ENCODE peak calls at places on chromosomes 12 and 14, in seven cellular contexts. Q, L, A, B, D, F and T are unnamed samples.
A peak's percentile ranks its signal among the peaks of the same experiment; 100 is the strongest.

GRCh38 chr12:51531982-51532497 is 59.0 kb upstream of the SCN8A start:
- DNase-seq in D (peak; percentile 80), L (peak; percentile 90), Q (peak; percentile 76), A (peak; percentile 79), F (peak; percentile 24), B (peak; percentile 80), T (peak; percentile 92)

GRCh38 chr14:45133683-45134050 is 614 bp downstream of the FKBP3 start:
- DNase-seq in F (no peak), D (no peak), L (no peak), B (no peak), A (no peak), Q (no peak), T (no peak)

GRCh38 chr12:124520896-124521295 is 46.5 kb downstream of the NCOR2 start:
- DNase-seq in F (no peak), B (no peak), L (no peak), A (no peak), Q (no peak), D (no peak), T (no peak)

GRCh38 chr12:94242871-94243270 is 94.5 kb downstream of the PLXNC1 start:
- DNase-seq in D (no peak), A (no peak), Q (no peak), L (no peak), B (no peak), F (no peak), T (no peak)

GRCh38 chr14:104708606-104709268 is 15.3 kb upstream of the ADSS1 start:
- DNase-seq in F (no peak), B (peak; percentile 97), D (peak; percentile 76), A (peak; percentile 91), Q (peak; percentile 39), L (peak; percentile 96), T (peak; percentile 90)

GRCh38 chr14:71803539-71804260 is 128.5 kb upstream of the RGS6 start:
- DNase-seq in B (no peak), D (no peak), L (no peak), F (no peak), A (peak; percentile 10), Q (peak; percentile 68), T (no peak)

GRCh38 chr12:84911331-84912190 is 1.0 kb downstream of the SLC6A15 start:
- DNase-seq in L (peak; percentile 88), F (no peak), D (no peak), A (peak; percentile 67), B (peak; percentile 77), Q (peak; percentile 56), T (peak; percentile 94)

GRCh38 chr12:95201056-95201670 is 16.1 kb downstream of the FGD6 start:
- DNase-seq in A (peak; percentile 57), L (no peak), F (no peak), Q (peak; percentile 64), B (no peak), D (no peak), T (no peak)

GRCh38 chr14:105123266-105123665 is 45.3 kb downstream of the JAG2 start:
- DNase-seq in F (no peak), B (no peak), A (no peak), L (no peak), Q (no peak), D (no peak), T (no peak)

GRCh38 chr12:57464569-57464968 is 5.0 kb downstream of the GLI1 start:
- DNase-seq in B (no peak), D (no peak), Q (no peak), L (no peak), A (no peak), F (no peak), T (no peak)

GRCh38 chr14:93103392-93104080 is 12.2 kb downstream of the ITPK1 start:
- DNase-seq in Q (no peak), L (no peak), F (peak; percentile 72), D (no peak), B (peak; percentile 9), A (no peak), T (no peak)

GRCh38 chr14:24132061-24132685 is 1.7 kb downstream of the FITM1 start:
- DNase-seq in L (no peak), B (no peak), A (no peak), F (no peak), Q (no peak), D (no peak), T (no peak)

GRCh38 chr12:117408161-117408791 is 46.9 kb upstream of the NOS1 start:
- DNase-seq in A (no peak), B (peak; percentile 43), F (no peak), Q (no peak), D (no peak), L (peak; percentile 56), T (no peak)

GRCh38 chr14:60064491-60065072 is 27.1 kb upstream of the PCNX4 start:
- DNase-seq in L (no peak), Q (peak; percentile 55), B (peak; percentile 20), D (no peak), F (peak; percentile 15), A (peak; percentile 3), T (no peak)

GRCh38 chr14:36313206-36313605 is 7.2 kb downstream of the MBIP start:
- DNase-seq in Q (no peak), D (no peak), F (no peak), B (no peak), A (no peak), L (no peak), T (no peak)

GRCh38 chr12:115245005-115245404 is 561.0 kb upstream of the TBX3 start:
- DNase-seq in B (no peak), L (no peak), A (no peak), Q (no peak), D (no peak), F (no peak), T (no peak)

GRCh38 chr12:28104893-28105864 is 85.1 kb upstream of the CCDC91 start:
- DNase-seq in A (no peak), F (no peak), D (no peak), B (no peak), Q (no peak), L (no peak), T (no peak)

GRCh38 chr12:3158851-3159465 is 81.8 kb downstream of the TSPAN9 start:
- DNase-seq in B (no peak), D (no peak), F (no peak), A (no peak), Q (peak; percentile 75), L (no peak), T (no peak)
- TF ChIP-seq USF2 in B (no peak), D (no peak), F (no peak), A (no peak), Q (no peak), L (no peak), T (no peak)

GRCh38 chr14:70672328-70672675 is 30.6 kb downstream of the TTC9 start:
- DNase-seq in F (no peak), L (no peak), B (no peak), Q (no peak), A (no peak), D (no peak), T (no peak)
- TF ChIP-seq USF2 in F (no peak), L (no peak), B (no peak), Q (no peak), A (no peak), D (no peak), T (no peak)

DNA sequence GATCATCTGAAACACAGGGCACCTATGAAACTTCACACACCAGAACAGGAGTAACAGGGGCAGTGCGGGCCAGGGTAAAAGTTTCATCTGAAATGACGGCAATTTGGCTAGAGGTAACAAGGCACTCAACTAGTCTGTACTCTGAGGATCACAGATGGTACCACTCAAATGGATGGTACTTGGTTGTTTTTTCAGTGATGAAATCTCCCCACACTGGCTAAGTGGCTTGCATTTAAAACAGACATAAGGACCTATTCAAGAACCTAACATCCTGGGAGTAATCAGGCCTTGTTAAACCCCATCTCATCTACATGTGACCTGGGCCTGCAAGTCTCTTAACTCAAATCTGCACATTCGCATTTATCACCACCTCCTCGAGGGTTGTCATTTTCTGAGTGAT is 90.8 kb downstream of the PRKAB1 start:
- DNase-seq in A (no peak), L (no peak), B (no peak), F (no peak), D (no peak), Q (no peak), T (no peak)
- TF ChIP-seq USF2 in A (no peak), L (no peak), B (no peak), F (no peak), D (no peak), Q (no peak), T (no peak)

DNA sequence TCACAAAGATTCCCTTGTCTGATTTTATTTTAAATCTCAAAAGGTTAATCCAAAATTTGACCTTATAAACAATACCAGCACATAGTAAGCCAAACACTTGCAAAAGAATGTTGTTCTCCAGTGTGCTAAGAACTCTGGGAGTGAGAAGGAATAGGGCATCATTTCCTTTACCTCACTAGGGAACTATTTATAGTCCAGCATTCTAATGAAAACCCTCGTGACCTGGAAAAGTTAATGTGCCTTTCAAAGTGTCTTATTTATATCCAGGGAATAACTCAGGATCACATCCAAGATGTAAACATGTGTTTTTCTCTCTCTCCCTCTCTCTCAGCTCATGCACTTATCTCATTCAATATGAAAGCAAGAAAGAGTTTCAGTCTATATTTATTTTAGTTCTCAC is 115.0 kb upstream of the RAP1B start:
- DNase-seq in D (no peak), B (no peak), A (no peak), Q (peak; percentile 69), F (no peak), L (no peak), T (no peak)
- TF ChIP-seq USF2 in D (no peak), B (no peak), A (no peak), Q (no peak), F (no peak), L (no peak), T (no peak)

GRCh38 chr12:42733911-42734310 is 144.4 kb upstream of the PRICKLE1 start:
- DNase-seq in Q (no peak), L (no peak), F (no peak), B (no peak), A (no peak), D (no peak), T (no peak)

GRCh38 chr12:42730286-42730685 is 140.7 kb upstream of the PRICKLE1 start:
- DNase-seq in B (no peak), D (no peak), F (no peak), A (no peak), Q (peak; percentile 39), L (no peak), T (no peak)

GRCh38 chr12:42737364-42737763 is 147.8 kb upstream of the PRICKLE1 start:
- DNase-seq in F (no peak), A (no peak), D (no peak), L (no peak), B (no peak), Q (no peak), T (no peak)

GRCh38 chr12:42732908-42733411 is 143.4 kb upstream of the PRICKLE1 start:
- DNase-seq in D (no peak), L (no peak), F (no peak), B (no peak), A (no peak), Q (no peak), T (no peak)

GRCh38 chr12:42735869-42736361 is 146.4 kb upstream of the PRICKLE1 start:
- DNase-seq in L (no peak), B (peak; percentile 39), Q (no peak), D (no peak), A (no peak), F (no peak), T (no peak)
- TF ChIP-seq USF2 in L (no peak), B (no peak), Q (no peak), D (no peak), A (no peak), F (no peak), T (no peak)